ENCODE peak calls at places on chromosome 19, in nine cellular contexts. R is NCI-H774; B is renal cortical epithelial cell; O is ascending aorta; X is NCI-H510A treated with DMSO at 0.1 percent for 48 hours; S is naive thymus-derived CD8-positive, alpha-beta T cell; Y is Caco-2; Z is CD8-positive, alpha-beta memory T cell; G is IMR-90. P is an unnamed sample.

GRCh38 chr19:38693380-38694223 is 46.2 kb downstream of the ACTN4 start:
- DNase-seq in R (no peak), Y (peak), X (no peak), O (peak), G (peak), B (peak), S (no peak), Z (peak), P (peak)

GRCh38 chr19:45863840-45864628 is at the start of gene FOXA3:
- DNase-seq in O (peak), R (peak), B (no peak), Z (peak), G (peak), S (peak), X (peak), Y (peak), P (peak)

GRCh38 chr19:6065685-6066365 is 44.5 kb downstream of the RFX2 start:
- DNase-seq in Z (peak), G (peak), O (peak), X (peak), B (peak), R (peak), Y (peak), S (peak), P (peak)

GRCh38 chr19:41391618-41392017 is 5.5 kb downstream of the EXOSC5 start:
- DNase-seq in B (no peak), X (no peak), O (no peak), Z (no peak), G (no peak), S (no peak), Y (no peak), R (no peak), P (no peak)

GRCh38 chr19:13129384-13129783 is 11.3 kb downstream of the NACC1 start:
- DNase-seq in O (no peak), B (no peak), G (no peak), Y (no peak), R (no peak), X (no peak), Z (no peak), S (no peak), P (no peak)

GRCh38 chr19:2811735-2812413 is 7.8 kb upstream of the ZNF554 start:
- DNase-seq in O (no peak), X (no peak), R (no peak), Y (no peak), Z (no peak), G (no peak), B (no peak), S (no peak), P (no peak)

GRCh38 chr19:55538132-55538531 is 1.2 kb upstream of the SBK2 start:
- DNase-seq in S (no peak), G (no peak), O (no peak), X (no peak), B (no peak), Y (no peak), R (no peak), Z (no peak), P (no peak)

GRCh38 chr19:21568816-21569496 is 63.6 kb downstream of the ZNF429 start:
- DNase-seq in Y (no peak), G (peak), S (peak), B (peak), Z (peak), R (peak), X (peak), O (peak), P (peak)

GRCh38 chr19:40806385-40807146 is 7.6 kb downstream of the EGLN2 start:
- DNase-seq in R (no peak), Y (no peak), O (peak), S (peak), Z (peak), B (peak), G (peak), X (peak), P (peak)

GRCh38 chr19:19410553-19411550 is 5.4 kb downstream of the GATAD2A start:
- DNase-seq in O (no peak), Y (no peak), S (no peak), B (peak), Z (peak), X (no peak), R (no peak), G (no peak), P (no peak)

GRCh38 chr19:4830768-4831265 is 695 bp downstream of the TICAM1 start:
- DNase-seq in Z (no peak), Y (no peak), B (no peak), R (no peak), X (no peak), G (no peak), S (no peak), O (no peak), P (no peak)